ENCODE peak calls at places on chromosomes 5 and 9, in four cellular contexts. X is ascending aorta, C is fibroblast of lung, L is cardiac fibroblast. N is an unnamed sample.
A peak's percentile ranks its signal among the peaks of the same experiment; 100 is the strongest.

GRCh38 chr9:97934321-97935115 is 3.5 kb downstream of the HEMGN start:
- DNase-seq in X (no peak), C (no peak), L (no peak), N (no peak)

GRCh38 chr5:18281947-18282557 is 647.8 kb downstream of the TAF11L14 start:
- DNase-seq in X (no peak), C (peak; percentile 75), L (peak; percentile 71), N (peak; percentile 8)

GRCh38 chr9:682633-683508 is 158.6 kb upstream of the DMRT1 start:
- DNase-seq in X (no peak), C (peak; percentile 35), L (peak; percentile 34), N (no peak)

GRCh38 chr9:34010979-34011378 is 37.7 kb downstream of the UBAP2 start:
- DNase-seq in X (no peak), C (peak; percentile 23), L (peak; percentile 19), N (peak; percentile 20)

GRCh38 chr9:136545065-136545965 is 533 bp downstream of the NOTCH1 start:
- DNase-seq in X (no peak), C (no peak), L (no peak), N (peak; percentile 72)

GRCh38 chr5:131382407-131383395 is 118.8 kb downstream of the CDC42SE2 start:
- DNase-seq in X (no peak), C (peak; percentile 52), L (peak; percentile 63), N (peak; percentile 91)

GRCh38 chr9:70586506-70586905 is 172.0 kb upstream of the KLF9 start:
- DNase-seq in X (peak; percentile 44), C (no peak), L (no peak), N (no peak)

GRCh38 chr9:97362777-97363545 is 48.9 kb upstream of the TDRD7 start:
- DNase-seq in X (no peak), C (no peak), L (no peak), N (peak; percentile 63)

GRCh38 chr9:129828969-129829368 is 5.0 kb upstream of the TOR1A start:
- DNase-seq in X (no peak), C (no peak), L (no peak), N (no peak)

GRCh38 chr9:114908104-114908621 is 22.2 kb downstream of the TNFSF8 start:
- DNase-seq in X (no peak), C (no peak), L (no peak), N (peak; percentile 38)

GRCh38 chr9:13213337-13213736 is 66.2 kb downstream of the MPDZ start:
- DNase-seq in X (no peak), C (peak; percentile 60), L (peak; percentile 62), N (no peak)

GRCh38 chr5:14064841-14065240 is 78.3 kb upstream of the TRIO start:
- DNase-seq in X (no peak), C (no peak), L (peak; percentile 8), N (no peak)

GRCh38 chr5:133613743-133614142 is 1.4 kb upstream of the FSTL4 start:
- DNase-seq in X (no peak), C (no peak), L (no peak), N (no peak)

GRCh38 chr5:133612021-133612860 is at the start of gene FSTL4:
- DNase-seq in X (no peak), C (no peak), L (no peak), N (peak; percentile 11)

GRCh38 chr5:133613184-133613583 is 843 bp upstream of the FSTL4 start:
- DNase-seq in X (no peak), C (no peak), L (no peak), N (no peak)

GRCh38 chr5:133618141-133618540 is 5.8 kb upstream of the FSTL4 start:
- DNase-seq in X (no peak), C (no peak), L (no peak), N (no peak)
- H3K4me3 ChIP-seq in X (no peak overlapping the region), C (no peak overlapping the region), L (no peak overlapping the region), N (no peak overlapping the region)

GRCh38 chr5:132677191-132677590 is 3.4 kb downstream of the IL4 start:
- DNase-seq in X (peak; percentile 95), C (peak; percentile 82), L (peak; percentile 74), N (no peak)
- TF ChIP-seq CTCF in X (peak; percentile 76), C (peak; percentile 37), L (peak; percentile 61), N (no peak)

GRCh38 chr9:111065414-111065813 is 27.1 kb upstream of the LPAR1 start:
- DNase-seq in X (no peak), C (no peak), L (no peak), N (peak; percentile 38)

GRCh38 chr9:111068816-111069215 is 30.5 kb upstream of the LPAR1 start:
- DNase-seq in X (no peak), C (no peak), L (no peak), N (no peak)

GRCh38 chr9:111066427-111066826 is 28.2 kb upstream of the LPAR1 start:
- DNase-seq in X (no peak), C (peak; percentile 63), L (peak; percentile 49), N (no peak)

GRCh38 chr9:111069233-111069632 is 31.0 kb upstream of the LPAR1 start:
- DNase-seq in X (no peak), C (no peak), L (peak; percentile 16), N (no peak)

DNA sequence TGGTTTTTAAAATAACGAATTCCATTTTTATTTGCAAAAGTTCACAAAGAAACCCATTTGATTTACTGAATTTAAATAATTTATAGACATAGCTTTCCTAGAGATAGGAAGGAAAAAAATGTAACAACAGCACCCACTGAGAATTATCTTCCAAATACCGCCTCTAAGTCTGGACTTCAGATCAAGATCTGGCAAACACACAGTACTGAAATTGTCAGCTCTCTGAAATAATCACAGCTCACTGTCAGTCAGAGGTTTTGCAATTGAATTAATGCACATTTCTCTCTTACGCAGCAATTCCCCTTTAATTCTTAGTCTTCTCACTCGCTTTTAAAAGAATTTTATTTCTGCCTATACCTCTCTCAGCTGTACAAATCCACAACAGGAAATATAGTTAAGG is 29.2 kb upstream of the LPAR1 start:
- DNase-seq in X (no peak), C (no peak), L (peak; percentile 28), N (no peak)
- H3K4me3 ChIP-seq in X (no peak overlapping the region), C (no peak overlapping the region), L (no peak overlapping the region), N (no peak overlapping the region)

GRCh38 chr9:2181794-2182193 is 166.6 kb downstream of the SMARCA2 start:
- DNase-seq in X (no peak), C (peak; percentile 34), L (peak; percentile 41), N (no peak)
- TF ChIP-seq CTCF in X (peak; percentile 60), C (peak; percentile 54), L (peak; percentile 49), N (peak; percentile 38)

DNA sequence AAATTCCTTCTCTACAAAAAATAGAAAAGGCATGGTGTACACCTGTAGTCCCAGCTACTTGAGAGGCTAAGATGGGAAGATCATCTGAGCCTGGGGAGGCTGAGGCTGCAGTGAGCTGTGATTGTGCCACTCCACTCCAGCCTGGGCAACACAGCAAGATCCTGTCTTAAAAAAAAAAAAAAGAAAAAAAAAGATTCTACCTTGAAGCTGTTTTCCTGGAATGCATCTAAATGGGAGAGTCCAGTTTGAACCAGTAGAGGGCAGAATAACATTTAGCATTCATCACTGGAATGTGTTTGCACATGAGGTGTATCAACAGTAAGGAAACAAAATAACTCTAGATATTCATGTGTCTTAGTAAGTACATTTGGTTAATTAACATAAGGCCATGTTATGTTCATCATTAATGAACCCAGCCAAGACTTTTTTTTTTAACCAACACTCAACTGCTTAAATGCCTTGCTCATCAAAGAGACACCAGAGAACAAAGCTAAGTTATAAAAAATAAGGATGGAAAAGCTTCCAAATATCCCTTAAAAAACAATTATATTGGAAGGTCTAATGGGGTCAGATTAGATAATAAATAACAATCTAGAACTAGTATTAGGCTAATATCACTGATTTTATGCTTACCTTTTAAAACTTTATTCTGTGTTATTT is 16.1 kb downstream of the IFNE start:
- DNase-seq in X (no peak), C (peak; percentile 75), L (peak; percentile 83), N (peak; percentile 49)
- H3K4me3 ChIP-seq in X (no peak overlapping the region), C (no peak overlapping the region), L (no peak overlapping the region), N (no peak overlapping the region)

DNA sequence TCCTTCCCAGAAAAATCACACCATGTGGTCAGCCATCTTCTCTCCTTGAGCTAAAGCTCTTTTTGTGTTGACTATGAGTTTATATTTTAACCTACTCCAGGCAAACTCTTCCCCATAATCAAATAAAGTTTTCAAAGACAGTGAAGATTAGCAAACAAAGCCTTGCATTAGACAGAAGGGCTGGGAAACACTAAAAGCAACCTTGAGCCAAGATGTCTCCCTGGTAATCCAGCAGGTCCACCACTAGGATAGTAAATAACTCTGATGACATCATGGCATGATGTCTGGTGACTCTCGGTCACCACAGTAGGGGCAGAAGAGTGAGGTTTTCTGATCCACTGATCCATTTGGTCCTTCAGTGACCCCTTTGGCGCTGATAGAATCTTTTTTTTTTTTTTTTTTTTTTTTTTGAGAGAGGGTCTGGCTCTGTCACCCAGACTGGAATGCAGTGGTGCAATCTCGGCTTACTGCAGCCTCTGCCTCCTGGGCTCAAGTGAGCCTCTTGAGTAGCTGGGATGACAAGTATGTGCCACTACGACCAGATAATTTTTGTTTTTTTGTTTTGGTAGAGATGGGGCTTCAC is 30.6 kb upstream of the IL6ST start:
- DNase-seq in X (no peak), C (no peak), L (peak; percentile 15), N (no peak)
- TF ChIP-seq CTCF in X (no peak), C (no peak), L (no peak), N (no peak)

GRCh38 chr5:149583394-149583793 is 2.1 kb downstream of the ARHGEF37 start:
- DNase-seq in X (no peak), C (peak; percentile 62), L (peak; percentile 58), N (no peak)

GRCh38 chr5:149580808-149581191 is 498 bp upstream of the ARHGEF37 start:
- DNase-seq in X (no peak), C (no peak), L (no peak), N (no peak)

GRCh38 chr5:149581192-149581861 is at the start of gene ARHGEF37:
- DNase-seq in X (peak; percentile 90), C (peak; percentile 54), L (peak; percentile 83), N (peak; percentile 27)

GRCh38 chr5:149584106-149584505 is 2.8 kb downstream of the ARHGEF37 start:
- DNase-seq in X (peak; percentile 4), C (peak; percentile 8), L (no peak), N (no peak)

DNA sequence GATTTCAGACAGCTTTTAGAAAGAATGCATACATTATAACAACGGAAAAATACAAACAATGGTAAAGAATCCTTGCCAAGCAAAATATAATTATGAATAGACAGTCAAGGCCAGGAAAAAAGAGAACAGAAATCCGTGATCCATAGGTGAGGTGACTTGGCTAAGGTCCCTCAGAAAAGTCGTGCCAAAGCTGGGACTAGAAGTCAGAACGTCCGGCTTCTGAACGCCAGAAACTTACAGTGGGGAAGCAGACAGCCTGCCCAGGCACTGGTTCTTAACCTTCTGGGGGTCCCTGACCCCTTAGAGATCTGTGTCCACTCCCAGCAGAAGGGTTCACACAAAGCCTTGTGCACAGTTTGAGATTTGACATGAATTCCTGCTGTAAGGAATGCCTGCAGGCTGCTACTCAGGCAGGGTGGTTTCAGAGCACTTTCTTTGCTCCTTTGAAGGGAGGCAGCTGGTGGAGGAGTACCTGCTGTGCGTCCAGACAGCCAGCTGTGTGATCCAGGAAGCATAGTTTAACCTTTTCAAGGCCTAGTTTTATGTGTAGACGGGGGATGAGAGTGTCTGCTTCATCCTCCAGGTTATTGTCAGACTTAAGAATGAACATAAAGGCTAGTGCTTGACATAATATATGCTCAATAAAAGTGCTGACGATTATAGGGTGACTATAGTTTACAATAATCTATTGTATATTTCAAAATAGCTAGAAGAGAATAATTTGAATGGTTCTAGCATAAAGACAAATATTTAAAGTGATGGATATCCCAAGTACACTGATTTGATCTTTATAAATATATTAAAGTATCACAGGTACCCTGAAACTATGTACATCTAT is 852 bp downstream of the ARHGEF37 start:
- DNase-seq in X (peak; percentile 55), C (no peak), L (peak; percentile 46), N (no peak)
- H3K4me3 ChIP-seq in X (peak overlapping the region; percentile 73), C (peak overlapping the region; percentile 20), L (peak overlapping the region; percentile 51), N (no peak overlapping the region)

DNA sequence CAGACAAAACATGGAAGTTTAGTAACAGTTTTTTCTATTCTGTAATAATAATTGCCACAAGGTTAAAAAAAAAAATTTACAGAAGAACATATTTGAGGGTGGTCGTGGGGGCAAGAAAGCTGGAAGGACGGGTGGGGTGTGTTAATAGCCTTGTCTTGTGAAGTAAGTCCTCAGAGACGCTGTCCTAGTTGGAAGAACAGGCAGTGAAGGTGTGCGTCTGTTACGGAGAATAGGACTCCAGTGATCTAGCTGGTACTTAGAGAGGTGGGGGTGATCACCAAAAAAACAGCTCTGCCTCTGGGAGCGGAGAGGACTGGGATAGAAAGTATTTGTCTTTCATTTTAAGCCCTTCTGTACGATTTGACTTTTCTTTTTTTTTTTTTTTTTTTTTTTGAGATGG is 17.7 kb downstream of the ABL1 start:
- DNase-seq in X (peak; percentile 55), C (no peak), L (no peak), N (no peak)
- TF ChIP-seq CTCF in X (no peak), C (no peak), L (no peak), N (no peak)